ENCODE peak calls at places on chromosomes 1 and 21, in ten cellular contexts. One of them, this sample, is unnamed.

GRCh38 chr1:93304716-93305138 is 41.0 kb upstream of the DR1 start:
- DNase-seq in HCT116: peak
- DNase-seq in IMR-90: peak
- DNase-seq in psoas muscle: no peak
- DNase-seq in lower leg skin: no peak
- DNase-seq in GM13976: peak
- DNase-seq in HepG2: peak
- DNase-seq in heart left ventricle: peak
- DNase-seq in WTC11: peak
- DNase-seq in sigmoid colon: no peak
- DNase-seq in this sample: peak

GRCh38 chr1:164834641-164835040 is 275.7 kb downstream of the PBX1 start:
- DNase-seq in WTC11: no peak
- DNase-seq in heart left ventricle: no peak
- DNase-seq in sigmoid colon: no peak
- DNase-seq in IMR-90: peak
- DNase-seq in HepG2: no peak
- DNase-seq in lower leg skin: no peak
- DNase-seq in HCT116: no peak
- DNase-seq in psoas muscle: no peak
- DNase-seq in GM13976: no peak
- DNase-seq in this sample: no peak

GRCh38 chr1:70997793-70998192 is 49.8 kb downstream of the PTGER3 start:
- DNase-seq in sigmoid colon: no peak
- DNase-seq in HCT116: no peak
- DNase-seq in HepG2: no peak
- DNase-seq in heart left ventricle: no peak
- DNase-seq in WTC11: no peak
- DNase-seq in lower leg skin: no peak
- DNase-seq in IMR-90: no peak
- DNase-seq in psoas muscle: no peak
- DNase-seq in GM13976: no peak
- DNase-seq in this sample: no peak

GRCh38 chr1:229012823-229013222 is 258.1 kb upstream of the RAB4A start:
- DNase-seq in lower leg skin: no peak
- DNase-seq in sigmoid colon: no peak
- DNase-seq in heart left ventricle: no peak
- DNase-seq in HCT116: no peak
- DNase-seq in WTC11: no peak
- DNase-seq in GM13976: no peak
- DNase-seq in psoas muscle: no peak
- DNase-seq in IMR-90: peak
- DNase-seq in HepG2: no peak
- DNase-seq in this sample: no peak

GRCh38 chr1:42941640-42942330 is 16.9 kb downstream of the SLC2A1 start:
- DNase-seq in heart left ventricle: peak
- DNase-seq in GM13976: no peak
- DNase-seq in HCT116: peak
- DNase-seq in sigmoid colon: peak
- DNase-seq in WTC11: no peak
- DNase-seq in IMR-90: peak
- DNase-seq in lower leg skin: peak
- DNase-seq in psoas muscle: peak
- DNase-seq in HepG2: no peak
- DNase-seq in this sample: no peak

GRCh38 chr1:202129453-202130274 is 6.9 kb downstream of the GPR37L1 start:
- DNase-seq in GM13976: no peak
- DNase-seq in heart left ventricle: no peak
- DNase-seq in HCT116: no peak
- DNase-seq in HepG2: no peak
- DNase-seq in sigmoid colon: no peak
- DNase-seq in psoas muscle: no peak
- DNase-seq in lower leg skin: no peak
- DNase-seq in WTC11: no peak
- DNase-seq in IMR-90: no peak
- DNase-seq in this sample: no peak

GRCh38 chr21:35106246-35106835 is 57.2 kb upstream of the RUNX1 start:
- DNase-seq in HepG2: no peak
- DNase-seq in psoas muscle: no peak
- DNase-seq in GM13976: no peak
- DNase-seq in sigmoid colon: no peak
- DNase-seq in WTC11: no peak
- DNase-seq in lower leg skin: no peak
- DNase-seq in IMR-90: no peak
- DNase-seq in HCT116: no peak
- DNase-seq in heart left ventricle: no peak
- DNase-seq in this sample: no peak

GRCh38 chr1:78722521-78722920 is 72.9 kb downstream of the IFI44 start:
- DNase-seq in heart left ventricle: no peak
- DNase-seq in lower leg skin: no peak
- DNase-seq in GM13976: no peak
- DNase-seq in WTC11: no peak
- DNase-seq in HepG2: no peak
- DNase-seq in psoas muscle: no peak
- DNase-seq in sigmoid colon: no peak
- DNase-seq in HCT116: no peak
- DNase-seq in IMR-90: no peak
- DNase-seq in this sample: no peak

GRCh38 chr1:185345913-185346717 is 29.1 kb upstream of the IVNS1ABP start:
- DNase-seq in WTC11: no peak
- DNase-seq in psoas muscle: no peak
- DNase-seq in GM13976: no peak
- DNase-seq in IMR-90: no peak
- DNase-seq in lower leg skin: no peak
- DNase-seq in HepG2: no peak
- DNase-seq in sigmoid colon: no peak
- DNase-seq in HCT116: no peak
- DNase-seq in heart left ventricle: no peak
- DNase-seq in this sample: no peak

GRCh38 chr1:165787741-165788140 is 19.1 kb upstream of the TMCO1 start:
- DNase-seq in IMR-90: no peak
- DNase-seq in psoas muscle: no peak
- DNase-seq in WTC11: no peak
- DNase-seq in HepG2: no peak
- DNase-seq in HCT116: no peak
- DNase-seq in lower leg skin: no peak
- DNase-seq in heart left ventricle: no peak
- DNase-seq in sigmoid colon: no peak
- DNase-seq in GM13976: no peak
- DNase-seq in this sample: no peak

GRCh38 chr1:223225061-223225460 is 82.0 kb upstream of the TLR5 start:
- DNase-seq in sigmoid colon: no peak
- DNase-seq in psoas muscle: no peak
- DNase-seq in HCT116: no peak
- DNase-seq in GM13976: no peak
- DNase-seq in IMR-90: no peak
- DNase-seq in lower leg skin: peak
- DNase-seq in HepG2: no peak
- DNase-seq in WTC11: no peak
- DNase-seq in heart left ventricle: no peak
- DNase-seq in this sample: no peak

DNA sequence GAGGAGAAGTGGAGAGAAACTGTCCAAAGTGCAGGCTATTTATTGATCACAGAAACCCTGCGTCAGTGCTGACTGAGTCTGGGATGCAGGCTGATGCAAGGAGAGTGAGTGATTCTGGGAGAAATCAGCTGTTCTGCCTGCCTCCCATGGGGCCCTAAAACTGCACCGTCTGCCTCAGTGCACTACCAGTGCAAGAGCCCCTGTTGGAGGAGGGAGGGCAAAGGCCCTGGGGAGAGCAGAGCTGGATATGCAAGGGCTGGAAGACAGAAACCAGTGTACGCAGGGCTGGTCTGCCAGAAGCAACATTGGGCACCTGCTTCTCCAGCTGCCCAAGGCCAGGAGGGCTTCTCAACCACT is 42.5 kb downstream of the C1orf198 start:
- DNase-seq in psoas muscle: no peak
- DNase-seq in heart left ventricle: no peak
- DNase-seq in GM13976: no peak
- DNase-seq in IMR-90: no peak
- DNase-seq in WTC11: no peak
- DNase-seq in HCT116: no peak
- DNase-seq in sigmoid colon: no peak
- DNase-seq in HepG2: no peak
- DNase-seq in lower leg skin: no peak
- DNase-seq in this sample: no peak
- TF ChIP-seq CTCF in psoas muscle: no peak
- TF ChIP-seq CTCF in heart left ventricle: no peak
- TF ChIP-seq CTCF in GM13976: no peak
- TF ChIP-seq CTCF in IMR-90: no peak
- TF ChIP-seq CTCF in WTC11: no peak
- TF ChIP-seq CTCF in HCT116: no peak
- TF ChIP-seq CTCF in sigmoid colon: no peak
- TF ChIP-seq CTCF in HepG2: no peak
- TF ChIP-seq CTCF in lower leg skin: no peak
- TF ChIP-seq CTCF in this sample: no peak

GRCh38 chr1:22236900-22237299 is 94.0 kb upstream of the WNT4 start:
- DNase-seq in sigmoid colon: no peak
- DNase-seq in heart left ventricle: no peak
- DNase-seq in HepG2: no peak
- DNase-seq in IMR-90: no peak
- DNase-seq in HCT116: no peak
- DNase-seq in WTC11: no peak
- DNase-seq in GM13976: no peak
- DNase-seq in lower leg skin: no peak
- DNase-seq in psoas muscle: no peak
- DNase-seq in this sample: no peak

GRCh38 chr1:22236151-22236550 is 93.3 kb upstream of the WNT4 start:
- DNase-seq in HepG2: no peak
- DNase-seq in IMR-90: no peak
- DNase-seq in GM13976: no peak
- DNase-seq in heart left ventricle: no peak
- DNase-seq in lower leg skin: no peak
- DNase-seq in HCT116: no peak
- DNase-seq in sigmoid colon: no peak
- DNase-seq in WTC11: no peak
- DNase-seq in psoas muscle: no peak
- DNase-seq in this sample: no peak

GRCh38 chr1:22238356-22239224 is 95.7 kb upstream of the WNT4 start:
- DNase-seq in IMR-90: no peak
- DNase-seq in HepG2: no peak
- DNase-seq in GM13976: no peak
- DNase-seq in heart left ventricle: no peak
- DNase-seq in lower leg skin: no peak
- DNase-seq in HCT116: no peak
- DNase-seq in sigmoid colon: no peak
- DNase-seq in WTC11: no peak
- DNase-seq in psoas muscle: no peak
- DNase-seq in this sample: no peak

GRCh38 chr1:22239378-22239777 is 96.5 kb upstream of the WNT4 start:
- DNase-seq in heart left ventricle: no peak
- DNase-seq in HCT116: no peak
- DNase-seq in lower leg skin: no peak
- DNase-seq in IMR-90: no peak
- DNase-seq in HepG2: no peak
- DNase-seq in psoas muscle: no peak
- DNase-seq in sigmoid colon: no peak
- DNase-seq in GM13976: no peak
- DNase-seq in WTC11: no peak
- DNase-seq in this sample: no peak

GRCh38 chr1:22237433-22238093 is 94.7 kb upstream of the WNT4 start:
- DNase-seq in sigmoid colon: no peak
- DNase-seq in IMR-90: no peak
- DNase-seq in GM13976: no peak
- DNase-seq in HCT116: no peak
- DNase-seq in WTC11: no peak
- DNase-seq in lower leg skin: no peak
- DNase-seq in HepG2: no peak
- DNase-seq in heart left ventricle: no peak
- DNase-seq in psoas muscle: no peak
- DNase-seq in this sample: no peak
- TF ChIP-seq CTCF in sigmoid colon: no peak
- TF ChIP-seq CTCF in IMR-90: no peak
- TF ChIP-seq CTCF in GM13976: no peak
- TF ChIP-seq CTCF in HCT116: no peak
- TF ChIP-seq CTCF in WTC11: no peak
- TF ChIP-seq CTCF in lower leg skin: no peak
- TF ChIP-seq CTCF in HepG2: no peak
- TF ChIP-seq CTCF in heart left ventricle: no peak
- TF ChIP-seq CTCF in psoas muscle: no peak
- TF ChIP-seq CTCF in this sample: no peak

GRCh38 chr1:25430073-25430665 is 528 bp upstream of the MACO1 start:
- DNase-seq in psoas muscle: peak
- DNase-seq in heart left ventricle: peak
- DNase-seq in WTC11: peak
- DNase-seq in HepG2: peak
- DNase-seq in HCT116: peak
- DNase-seq in sigmoid colon: peak
- DNase-seq in lower leg skin: peak
- DNase-seq in IMR-90: peak
- DNase-seq in GM13976: peak
- DNase-seq in this sample: peak
- TF ChIP-seq CTCF in psoas muscle: no peak
- TF ChIP-seq CTCF in heart left ventricle: no peak
- TF ChIP-seq CTCF in WTC11: no peak
- TF ChIP-seq CTCF in HepG2: no peak
- TF ChIP-seq CTCF in HCT116: no peak
- TF ChIP-seq CTCF in sigmoid colon: no peak
- TF ChIP-seq CTCF in lower leg skin: no peak
- TF ChIP-seq CTCF in IMR-90: no peak
- TF ChIP-seq CTCF in GM13976: no peak
- TF ChIP-seq CTCF in this sample: no peak

GRCh38 chr1:50934838-50935237 is 25.2 kb downstream of the FAF1 start:
- DNase-seq in HepG2: no peak
- DNase-seq in heart left ventricle: no peak
- DNase-seq in IMR-90: no peak
- DNase-seq in HCT116: no peak
- DNase-seq in WTC11: no peak
- DNase-seq in GM13976: no peak
- DNase-seq in sigmoid colon: no peak
- DNase-seq in psoas muscle: no peak
- DNase-seq in lower leg skin: no peak
- DNase-seq in this sample: no peak

GRCh38 chr1:50923564-50923963 is 36.5 kb downstream of the FAF1 start:
- DNase-seq in heart left ventricle: no peak
- DNase-seq in GM13976: no peak
- DNase-seq in HCT116: no peak
- DNase-seq in lower leg skin: no peak
- DNase-seq in sigmoid colon: no peak
- DNase-seq in psoas muscle: no peak
- DNase-seq in WTC11: no peak
- DNase-seq in IMR-90: no peak
- DNase-seq in HepG2: no peak
- DNase-seq in this sample: no peak

GRCh38 chr1:50930965-50931737 is 28.9 kb downstream of the FAF1 start:
- DNase-seq in lower leg skin: no peak
- DNase-seq in WTC11: no peak
- DNase-seq in HepG2: no peak
- DNase-seq in sigmoid colon: no peak
- DNase-seq in HCT116: no peak
- DNase-seq in IMR-90: peak
- DNase-seq in heart left ventricle: no peak
- DNase-seq in GM13976: no peak
- DNase-seq in psoas muscle: no peak
- DNase-seq in this sample: no peak

GRCh38 chr1:50930193-50930592 is 29.9 kb downstream of the FAF1 start:
- DNase-seq in WTC11: no peak
- DNase-seq in lower leg skin: no peak
- DNase-seq in HepG2: no peak
- DNase-seq in heart left ventricle: no peak
- DNase-seq in HCT116: no peak
- DNase-seq in psoas muscle: no peak
- DNase-seq in GM13976: peak
- DNase-seq in IMR-90: no peak
- DNase-seq in sigmoid colon: no peak
- DNase-seq in this sample: peak

GRCh38 chr1:50929376-50929958 is 30.6 kb downstream of the FAF1 start:
- DNase-seq in GM13976: no peak
- DNase-seq in IMR-90: peak
- DNase-seq in lower leg skin: no peak
- DNase-seq in HCT116: peak
- DNase-seq in heart left ventricle: no peak
- DNase-seq in WTC11: no peak
- DNase-seq in sigmoid colon: no peak
- DNase-seq in psoas muscle: no peak
- DNase-seq in HepG2: peak
- DNase-seq in this sample: no peak
- TF ChIP-seq CTCF in GM13976: no peak
- TF ChIP-seq CTCF in IMR-90: peak
- TF ChIP-seq CTCF in lower leg skin: no peak
- TF ChIP-seq CTCF in HCT116: peak
- TF ChIP-seq CTCF in heart left ventricle: peak
- TF ChIP-seq CTCF in WTC11: no peak
- TF ChIP-seq CTCF in sigmoid colon: peak
- TF ChIP-seq CTCF in psoas muscle: peak
- TF ChIP-seq CTCF in HepG2: peak
- TF ChIP-seq CTCF in this sample: peak